ENCODE peak calls at places on chromosomes 16 and 17, in five cellular contexts. M is tibial nerve, F is HFF-Myc, G is neural crest cell, J is dorsolateral prefrontal cortex. S is an unnamed sample.

GRCh38 chr17:60165976-60166375 is 16.2 kb downstream of the CA4 start:
- DNase-seq in J (no peak), F (no peak), M (no peak), G (no peak), S (no peak)

GRCh38 chr16:23691483-23692189 is 12.9 kb downstream of the PLK1 start:
- DNase-seq in M (no peak), G (no peak), F (no peak), J (no peak), S (no peak)

GRCh38 chr17:57622886-57623433 is 122.1 kb downstream of the CCDC182 start:
- DNase-seq in F (no peak), M (no peak), G (no peak), J (no peak), S (no peak)

GRCh38 chr16:84174396-84174795 is 12.5 kb downstream of the TAF1C start:
- DNase-seq in M (no peak), J (no peak), G (no peak), F (no peak), S (no peak)

GRCh38 chr16:88702364-88703210 is 3.6 kb downstream of the RNF166 start:
- DNase-seq in M (no peak), J (no peak), F (no peak), G (no peak), S (no peak)

GRCh38 chr16:50216231-50216630 is 50.1 kb upstream of the ADCY7 start:
- DNase-seq in M (no peak), G (no peak), J (no peak), F (no peak), S (no peak)

GRCh38 chr16:8888951-8889892 is 7.1 kb downstream of the LITAFD start:
- DNase-seq in J (no peak), G (no peak), M (no peak), F (no peak), S (no peak)

GRCh38 chr17:66655861-66656260 is 179.1 kb upstream of the CACNG5 start:
- DNase-seq in F (no peak), G (no peak), M (no peak), J (peak; percentile 63), S (no peak)

GRCh38 chr17:82424001-82424862 is 5.8 kb upstream of the OGFOD3 start:
- DNase-seq in F (no peak), J (peak; percentile 62), G (peak; percentile 47), M (peak; percentile 50), S (no peak)

GRCh38 chr17:65027305-65027704 is 29.2 kb downstream of the GNA13 start:
- DNase-seq in G (peak; percentile 8), J (no peak), M (no peak), F (peak; percentile 43), S (no peak)

DNA sequence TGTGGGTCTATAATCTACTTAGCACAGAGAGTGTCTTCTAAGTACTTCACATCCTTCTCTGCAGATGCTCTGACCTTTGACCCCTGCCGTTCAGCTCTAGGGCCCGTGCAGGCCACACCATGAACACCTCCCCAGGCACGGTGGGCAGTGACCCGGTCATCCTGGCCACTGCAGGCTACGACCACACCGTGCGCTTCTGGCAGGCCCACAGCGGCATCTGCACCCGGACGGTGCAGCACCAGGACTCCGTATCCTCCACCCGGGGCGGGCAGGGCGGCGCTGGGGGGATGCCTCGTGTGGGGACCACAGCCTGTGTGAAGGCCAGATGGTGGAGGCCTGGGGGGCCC is 686 bp downstream of the MLST8 start:
- DNase-seq in J (peak; percentile 42), G (peak; percentile 38), M (no peak), F (no peak), S (peak; percentile 85)
- TF ChIP-seq CTCF in J (no peak), G (no peak), M (no peak), F (no peak), S (no peak)

GRCh38 chr17:63496177-63496576 is 19.3 kb downstream of the ACE start:
- DNase-seq in J (no peak), M (no peak), G (no peak), F (no peak), S (no peak)

GRCh38 chr17:63495471-63495870 is 18.6 kb downstream of the ACE start:
- DNase-seq in F (no peak), M (no peak), G (no peak), J (no peak), S (no peak)

GRCh38 chr17:63498621-63499195 is 21.8 kb downstream of the ACE start:
- DNase-seq in M (no peak), G (no peak), J (no peak), F (peak; percentile 35), S (no peak)

GRCh38 chr17:63496663-63497400 is 20.0 kb downstream of the ACE start:
- DNase-seq in F (no peak), M (no peak), G (no peak), J (no peak), S (no peak)

DNA sequence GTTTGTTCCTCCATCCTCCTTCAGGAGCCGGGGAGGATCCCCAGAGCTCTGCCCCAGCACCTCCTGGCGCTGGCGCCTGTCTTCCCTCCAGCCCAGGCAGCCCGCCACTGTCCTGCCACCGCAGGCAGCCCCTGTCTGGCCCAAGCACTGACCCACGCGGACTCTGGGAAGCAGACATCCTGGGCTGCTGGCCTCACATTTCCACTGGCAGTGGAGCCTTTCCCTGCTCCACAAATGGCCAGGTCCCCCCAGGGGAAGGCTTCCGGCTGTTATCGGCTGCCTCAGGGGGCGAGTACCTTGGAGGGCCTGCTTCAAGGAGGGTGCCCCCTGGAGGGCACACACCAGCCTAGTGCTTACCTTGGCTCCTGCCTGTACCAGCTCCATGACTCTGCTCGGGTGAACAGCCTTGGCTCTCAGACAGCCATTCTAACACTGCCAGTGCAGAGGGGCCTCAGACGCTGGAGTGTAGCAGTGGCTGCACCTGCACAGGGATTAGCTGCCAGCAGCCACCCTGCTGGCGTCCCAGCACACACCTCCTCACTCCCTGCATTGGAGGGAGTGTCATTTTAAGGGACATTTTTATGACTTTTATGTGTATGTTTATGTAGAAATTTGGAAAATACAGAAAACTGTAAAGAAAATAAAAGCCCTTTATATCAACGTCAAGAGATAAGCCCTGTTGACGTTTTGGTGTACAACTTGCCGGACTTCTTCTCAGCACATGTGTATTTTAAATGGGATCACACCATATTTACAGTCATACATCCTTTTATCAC is 21.0 kb downstream of the ACE start:
- DNase-seq in J (no peak), F (no peak), G (no peak), M (no peak), S (no peak)
- TF ChIP-seq CTCF in J (no peak), F (no peak), G (peak; percentile 21), M (no peak), S (no peak)

GRCh38 chr16:15041260-15042011 is 14.4 kb downstream of the NTAN1 start:
- DNase-seq in G (no peak), J (peak; percentile 57), F (no peak), M (peak; percentile 67), S (no peak)
- TF ChIP-seq CTCF in G (no peak), J (no peak), F (no peak), M (peak; percentile 29), S (no peak)

GRCh38 chr16:77786448-77786847 is 1.9 kb upstream of the VAT1L start:
- DNase-seq in J (no peak), F (no peak), M (no peak), G (no peak), S (no peak)

GRCh38 chr16:77785365-77785764 is 3.0 kb upstream of the VAT1L start:
- DNase-seq in M (no peak), G (no peak), J (no peak), F (no peak), S (no peak)

GRCh38 chr16:77787452-77787851 is 912 bp upstream of the VAT1L start:
- DNase-seq in G (no peak), M (no peak), J (no peak), F (no peak), S (no peak)

GRCh38 chr16:77782694-77783093 is 5.7 kb upstream of the VAT1L start:
- DNase-seq in F (no peak), M (no peak), J (no peak), G (no peak), S (no peak)

DNA sequence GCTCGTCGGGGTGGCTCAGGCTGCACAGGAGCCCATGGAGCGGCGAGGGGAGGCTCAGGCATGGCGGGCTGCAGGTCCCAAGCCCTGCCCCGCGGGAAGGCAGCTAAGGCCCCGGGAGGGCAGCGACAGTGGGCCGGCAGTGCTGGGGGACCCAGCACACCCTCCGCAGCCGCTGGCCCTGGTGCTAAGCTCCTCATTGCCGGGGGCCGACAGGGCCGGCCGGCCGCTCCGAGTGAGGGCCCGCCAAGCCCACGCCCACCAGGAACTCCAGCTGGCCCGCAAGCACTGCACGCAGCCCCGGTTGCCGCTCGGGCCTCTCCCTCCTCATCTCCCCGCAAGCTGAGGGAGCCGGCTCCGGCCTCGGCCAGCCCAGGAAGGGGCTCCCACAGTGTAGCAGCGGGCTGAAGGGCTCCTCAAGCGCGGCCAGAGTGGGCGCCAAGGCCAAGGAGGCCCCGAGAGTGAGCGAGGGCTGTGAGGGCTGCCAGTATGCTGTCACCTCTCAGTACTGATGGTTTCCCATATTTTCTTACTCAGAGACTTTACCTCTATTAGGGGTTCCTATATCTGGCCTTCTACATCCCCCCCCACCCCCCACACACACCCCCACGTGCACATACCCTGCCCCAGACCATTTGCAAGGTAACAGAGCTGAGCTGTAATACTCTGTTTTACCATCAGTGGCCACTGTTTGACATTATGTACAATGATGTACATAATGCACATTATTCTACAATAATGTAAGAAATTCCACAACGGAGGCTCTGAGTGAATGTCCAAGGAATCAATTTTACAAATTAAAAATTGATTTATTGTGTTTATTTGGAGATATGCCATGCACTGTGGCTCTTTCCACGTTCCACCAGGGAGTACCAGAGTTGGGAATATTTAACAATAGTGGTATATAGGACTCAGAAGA is 3.7 kb upstream of the VAT1L start:
- DNase-seq in J (no peak), G (no peak), M (no peak), F (no peak), S (no peak)
- TF ChIP-seq CTCF in J (no peak), G (peak; percentile 50), M (no peak), F (no peak), S (peak; percentile 18)

GRCh38 chr16:10840703-10841102 is 22.1 kb upstream of the TVP23A start:
- DNase-seq in G (no peak), F (no peak), M (no peak), J (no peak), S (no peak)
- TF ChIP-seq CTCF in G (no peak), F (no peak), M (no peak), J (no peak), S (no peak)

DNA sequence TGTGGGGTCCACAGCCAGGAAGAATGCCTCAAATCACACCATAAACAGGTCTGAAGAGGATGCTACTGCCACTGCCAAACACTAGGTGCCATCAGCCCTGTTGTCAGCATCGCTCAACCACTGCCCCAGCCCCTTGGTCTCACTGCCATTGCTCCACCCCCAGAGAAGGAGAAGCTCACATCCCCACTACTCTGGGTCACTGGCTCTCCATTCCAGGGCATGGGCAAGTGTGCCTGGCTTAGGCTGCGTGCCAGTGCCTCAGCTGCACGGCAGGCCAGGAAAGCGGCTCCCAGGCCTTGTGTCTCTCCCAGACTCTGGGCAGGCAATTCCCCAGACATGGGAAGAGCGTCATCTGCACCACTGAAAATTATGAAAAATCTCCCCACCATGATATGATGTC is 1.2 kb upstream of the IGSF6 start:
- DNase-seq in G (no peak), J (no peak), M (no peak), F (no peak), S (no peak)
- TF ChIP-seq CTCF in G (no peak), J (no peak), M (no peak), F (no peak), S (no peak)

GRCh38 chr17:75978938-75979704 is at the start of the genes ACOX1 and TEN1:
- DNase-seq in F (peak; percentile 89), J (peak; percentile 96), G (peak; percentile 94), M (peak; percentile 98), S (peak; percentile 98)
- TF ChIP-seq CTCF in F (no peak), J (no peak), G (peak; percentile 54), M (peak; percentile 71), S (peak; percentile 50)

S was measured in osteocyte.